ENCODE peak calls at places on chromosomes 5 and 9, in nine cellular contexts. One of them, this sample, is unnamed.

GRCh38 chr9:124894741-124895170 is 32.8 kb downstream of the ARPC5L start:
- DNase-seq in activated CD4-positive, alpha-beta T cell treated with anti-CD3 and anti-CD28 coated beads for 1 hour: no peak
- DNase-seq in left ventricle myocardium inferior: no peak
- DNase-seq in sigmoid colon: no peak
- DNase-seq in CD8-positive, alpha-beta T cell: peak
- DNase-seq in heart left ventricle: no peak
- DNase-seq in ovary: no peak
- DNase-seq in stimulated activated CD8-positive, alpha-beta memory T cell treated with anti-CD3 and anti-CD28 coated beads, Interleukin-12 subunit alpha, Interleukin-12 subunit beta, amount 100 ng/mL, for 1 hour: no peak
- DNase-seq in GDM1: peak
- DNase-seq in this sample: no peak

GRCh38 chr9:6414291-6414690 is 1.3 kb downstream of the UHRF2 start:
- DNase-seq in activated CD4-positive, alpha-beta T cell treated with anti-CD3 and anti-CD28 coated beads for 1 hour: no peak
- DNase-seq in left ventricle myocardium inferior: no peak
- DNase-seq in sigmoid colon: no peak
- DNase-seq in CD8-positive, alpha-beta T cell: no peak
- DNase-seq in heart left ventricle: no peak
- DNase-seq in ovary: no peak
- DNase-seq in stimulated activated CD8-positive, alpha-beta memory T cell treated with anti-CD3 and anti-CD28 coated beads, Interleukin-12 subunit alpha, Interleukin-12 subunit beta, amount 100 ng/mL, for 1 hour: no peak
- DNase-seq in GDM1: no peak
- DNase-seq in this sample: no peak

GRCh38 chr5:21823588-21823987 is 1029.6 kb downstream of the CDH12 start:
- DNase-seq in activated CD4-positive, alpha-beta T cell treated with anti-CD3 and anti-CD28 coated beads for 1 hour: no peak
- DNase-seq in left ventricle myocardium inferior: no peak
- DNase-seq in sigmoid colon: no peak
- DNase-seq in CD8-positive, alpha-beta T cell: no peak
- DNase-seq in heart left ventricle: no peak
- DNase-seq in ovary: no peak
- DNase-seq in stimulated activated CD8-positive, alpha-beta memory T cell treated with anti-CD3 and anti-CD28 coated beads, Interleukin-12 subunit alpha, Interleukin-12 subunit beta, amount 100 ng/mL, for 1 hour: no peak
- DNase-seq in GDM1: no peak
- DNase-seq in this sample: no peak

GRCh38 chr9:132411091-132411508 is 1.1 kb downstream of the CFAP77 start:
- DNase-seq in activated CD4-positive, alpha-beta T cell treated with anti-CD3 and anti-CD28 coated beads for 1 hour: peak
- DNase-seq in left ventricle myocardium inferior: peak
- DNase-seq in sigmoid colon: no peak
- DNase-seq in CD8-positive, alpha-beta T cell: peak
- DNase-seq in heart left ventricle: no peak
- DNase-seq in ovary: peak
- DNase-seq in stimulated activated CD8-positive, alpha-beta memory T cell treated with anti-CD3 and anti-CD28 coated beads, Interleukin-12 subunit alpha, Interleukin-12 subunit beta, amount 100 ng/mL, for 1 hour: peak
- DNase-seq in GDM1: no peak
- DNase-seq in this sample: no peak

GRCh38 chr5:78527925-78528324 is 120.6 kb downstream of the LHFPL2 start:
- DNase-seq in activated CD4-positive, alpha-beta T cell treated with anti-CD3 and anti-CD28 coated beads for 1 hour: no peak
- DNase-seq in left ventricle myocardium inferior: no peak
- DNase-seq in sigmoid colon: no peak
- DNase-seq in CD8-positive, alpha-beta T cell: no peak
- DNase-seq in heart left ventricle: no peak
- DNase-seq in ovary: no peak
- DNase-seq in stimulated activated CD8-positive, alpha-beta memory T cell treated with anti-CD3 and anti-CD28 coated beads, Interleukin-12 subunit alpha, Interleukin-12 subunit beta, amount 100 ng/mL, for 1 hour: no peak
- DNase-seq in GDM1: no peak
- DNase-seq in this sample: no peak

GRCh38 chr5:119070578-119070827 is 384 bp upstream of the DMXL1 start:
- DNase-seq in activated CD4-positive, alpha-beta T cell treated with anti-CD3 and anti-CD28 coated beads for 1 hour: no peak
- DNase-seq in left ventricle myocardium inferior: peak
- DNase-seq in sigmoid colon: no peak
- DNase-seq in CD8-positive, alpha-beta T cell: no peak
- DNase-seq in heart left ventricle: peak
- DNase-seq in ovary: no peak
- DNase-seq in stimulated activated CD8-positive, alpha-beta memory T cell treated with anti-CD3 and anti-CD28 coated beads, Interleukin-12 subunit alpha, Interleukin-12 subunit beta, amount 100 ng/mL, for 1 hour: no peak
- DNase-seq in GDM1: no peak
- DNase-seq in this sample: no peak

GRCh38 chr5:89901983-89902382 is 507.6 kb downstream of the CETN3 start:
- DNase-seq in activated CD4-positive, alpha-beta T cell treated with anti-CD3 and anti-CD28 coated beads for 1 hour: no peak
- DNase-seq in left ventricle myocardium inferior: no peak
- DNase-seq in sigmoid colon: peak
- DNase-seq in CD8-positive, alpha-beta T cell: no peak
- DNase-seq in heart left ventricle: no peak
- DNase-seq in ovary: no peak
- DNase-seq in stimulated activated CD8-positive, alpha-beta memory T cell treated with anti-CD3 and anti-CD28 coated beads, Interleukin-12 subunit alpha, Interleukin-12 subunit beta, amount 100 ng/mL, for 1 hour: no peak
- DNase-seq in GDM1: no peak
- DNase-seq in this sample: no peak

GRCh38 chr5:141330299-141331080 is at the start of gene PCDHGA1:
- DNase-seq in activated CD4-positive, alpha-beta T cell treated with anti-CD3 and anti-CD28 coated beads for 1 hour: no peak
- DNase-seq in left ventricle myocardium inferior: no peak
- DNase-seq in sigmoid colon: no peak
- DNase-seq in CD8-positive, alpha-beta T cell: peak
- DNase-seq in heart left ventricle: no peak
- DNase-seq in ovary: no peak
- DNase-seq in stimulated activated CD8-positive, alpha-beta memory T cell treated with anti-CD3 and anti-CD28 coated beads, Interleukin-12 subunit alpha, Interleukin-12 subunit beta, amount 100 ng/mL, for 1 hour: no peak
- DNase-seq in GDM1: no peak
- DNase-seq in this sample: no peak

GRCh38 chr5:3836528-3836927 is 240.9 kb downstream of the IRX1 start:
- DNase-seq in activated CD4-positive, alpha-beta T cell treated with anti-CD3 and anti-CD28 coated beads for 1 hour: no peak
- DNase-seq in left ventricle myocardium inferior: no peak
- DNase-seq in sigmoid colon: no peak
- DNase-seq in CD8-positive, alpha-beta T cell: no peak
- DNase-seq in heart left ventricle: no peak
- DNase-seq in ovary: no peak
- DNase-seq in stimulated activated CD8-positive, alpha-beta memory T cell treated with anti-CD3 and anti-CD28 coated beads, Interleukin-12 subunit alpha, Interleukin-12 subunit beta, amount 100 ng/mL, for 1 hour: no peak
- DNase-seq in GDM1: no peak
- DNase-seq in this sample: no peak

GRCh38 chr5:76104027-76104426 is 20.8 kb downstream of the SV2C start:
- DNase-seq in activated CD4-positive, alpha-beta T cell treated with anti-CD3 and anti-CD28 coated beads for 1 hour: no peak
- DNase-seq in left ventricle myocardium inferior: no peak
- DNase-seq in sigmoid colon: no peak
- DNase-seq in CD8-positive, alpha-beta T cell: no peak
- DNase-seq in heart left ventricle: no peak
- DNase-seq in ovary: no peak
- DNase-seq in stimulated activated CD8-positive, alpha-beta memory T cell treated with anti-CD3 and anti-CD28 coated beads, Interleukin-12 subunit alpha, Interleukin-12 subunit beta, amount 100 ng/mL, for 1 hour: no peak
- DNase-seq in GDM1: no peak
- DNase-seq in this sample: no peak

GRCh38 chr9:34310205-34310604 is 18.9 kb downstream of the KIF24 start:
- DNase-seq in activated CD4-positive, alpha-beta T cell treated with anti-CD3 and anti-CD28 coated beads for 1 hour: no peak
- DNase-seq in left ventricle myocardium inferior: no peak
- DNase-seq in sigmoid colon: no peak
- DNase-seq in CD8-positive, alpha-beta T cell: no peak
- DNase-seq in heart left ventricle: no peak
- DNase-seq in ovary: no peak
- DNase-seq in stimulated activated CD8-positive, alpha-beta memory T cell treated with anti-CD3 and anti-CD28 coated beads, Interleukin-12 subunit alpha, Interleukin-12 subunit beta, amount 100 ng/mL, for 1 hour: no peak
- DNase-seq in GDM1: no peak
- DNase-seq in this sample: no peak

GRCh38 chr5:101977729-101978345 is 318.2 kb downstream of the SLCO4C1 start:
- DNase-seq in activated CD4-positive, alpha-beta T cell treated with anti-CD3 and anti-CD28 coated beads for 1 hour: no peak
- DNase-seq in left ventricle myocardium inferior: no peak
- DNase-seq in sigmoid colon: no peak
- DNase-seq in CD8-positive, alpha-beta T cell: no peak
- DNase-seq in heart left ventricle: no peak
- DNase-seq in ovary: no peak
- DNase-seq in stimulated activated CD8-positive, alpha-beta memory T cell treated with anti-CD3 and anti-CD28 coated beads, Interleukin-12 subunit alpha, Interleukin-12 subunit beta, amount 100 ng/mL, for 1 hour: no peak
- DNase-seq in GDM1: peak
- DNase-seq in this sample: peak

GRCh38 chr5:34563951-34564705 is 92.0 kb upstream of the RAI14 start:
- DNase-seq in activated CD4-positive, alpha-beta T cell treated with anti-CD3 and anti-CD28 coated beads for 1 hour: no peak
- DNase-seq in left ventricle myocardium inferior: peak
- DNase-seq in sigmoid colon: no peak
- DNase-seq in CD8-positive, alpha-beta T cell: no peak
- DNase-seq in heart left ventricle: no peak
- DNase-seq in ovary: peak
- DNase-seq in stimulated activated CD8-positive, alpha-beta memory T cell treated with anti-CD3 and anti-CD28 coated beads, Interleukin-12 subunit alpha, Interleukin-12 subunit beta, amount 100 ng/mL, for 1 hour: no peak
- DNase-seq in GDM1: no peak
- DNase-seq in this sample: no peak

GRCh38 chr9:126609711-126610388 is 3.9 kb upstream of the LMX1B start:
- DNase-seq in activated CD4-positive, alpha-beta T cell treated with anti-CD3 and anti-CD28 coated beads for 1 hour: no peak
- DNase-seq in left ventricle myocardium inferior: no peak
- DNase-seq in sigmoid colon: no peak
- DNase-seq in CD8-positive, alpha-beta T cell: no peak
- DNase-seq in heart left ventricle: no peak
- DNase-seq in ovary: no peak
- DNase-seq in stimulated activated CD8-positive, alpha-beta memory T cell treated with anti-CD3 and anti-CD28 coated beads, Interleukin-12 subunit alpha, Interleukin-12 subunit beta, amount 100 ng/mL, for 1 hour: no peak
- DNase-seq in GDM1: no peak
- DNase-seq in this sample: no peak

GRCh38 chr5:143536364-143536763 is 132.9 kb upstream of the NR3C1 start:
- DNase-seq in activated CD4-positive, alpha-beta T cell treated with anti-CD3 and anti-CD28 coated beads for 1 hour: no peak
- DNase-seq in left ventricle myocardium inferior: no peak
- DNase-seq in sigmoid colon: no peak
- DNase-seq in CD8-positive, alpha-beta T cell: no peak
- DNase-seq in heart left ventricle: peak
- DNase-seq in ovary: no peak
- DNase-seq in stimulated activated CD8-positive, alpha-beta memory T cell treated with anti-CD3 and anti-CD28 coated beads, Interleukin-12 subunit alpha, Interleukin-12 subunit beta, amount 100 ng/mL, for 1 hour: no peak
- DNase-seq in GDM1: no peak
- DNase-seq in this sample: no peak

GRCh38 chr5:173781432-173781825 is 106.7 kb upstream of the CPEB4 start:
- DNase-seq in activated CD4-positive, alpha-beta T cell treated with anti-CD3 and anti-CD28 coated beads for 1 hour: no peak
- DNase-seq in left ventricle myocardium inferior: no peak
- DNase-seq in sigmoid colon: no peak
- DNase-seq in CD8-positive, alpha-beta T cell: no peak
- DNase-seq in heart left ventricle: no peak
- DNase-seq in ovary: no peak
- DNase-seq in stimulated activated CD8-positive, alpha-beta memory T cell treated with anti-CD3 and anti-CD28 coated beads, Interleukin-12 subunit alpha, Interleukin-12 subunit beta, amount 100 ng/mL, for 1 hour: no peak
- DNase-seq in GDM1: no peak
- DNase-seq in this sample: no peak

GRCh38 chr9:96270236-96270635 is 31.7 kb downstream of the HSD17B3 start:
- DNase-seq in activated CD4-positive, alpha-beta T cell treated with anti-CD3 and anti-CD28 coated beads for 1 hour: no peak
- DNase-seq in left ventricle myocardium inferior: no peak
- DNase-seq in sigmoid colon: no peak
- DNase-seq in CD8-positive, alpha-beta T cell: no peak
- DNase-seq in heart left ventricle: no peak
- DNase-seq in ovary: no peak
- DNase-seq in stimulated activated CD8-positive, alpha-beta memory T cell treated with anti-CD3 and anti-CD28 coated beads, Interleukin-12 subunit alpha, Interleukin-12 subunit beta, amount 100 ng/mL, for 1 hour: no peak
- DNase-seq in GDM1: no peak
- DNase-seq in this sample: no peak

GRCh38 chr5:55154893-55155292 is 5.1 kb upstream of the GPX8 start:
- DNase-seq in activated CD4-positive, alpha-beta T cell treated with anti-CD3 and anti-CD28 coated beads for 1 hour: no peak
- DNase-seq in left ventricle myocardium inferior: no peak
- DNase-seq in sigmoid colon: no peak
- DNase-seq in CD8-positive, alpha-beta T cell: no peak
- DNase-seq in heart left ventricle: no peak
- DNase-seq in ovary: no peak
- DNase-seq in stimulated activated CD8-positive, alpha-beta memory T cell treated with anti-CD3 and anti-CD28 coated beads, Interleukin-12 subunit alpha, Interleukin-12 subunit beta, amount 100 ng/mL, for 1 hour: no peak
- DNase-seq in GDM1: no peak
- DNase-seq in this sample: no peak

GRCh38 chr5:174723979-174724483 is 351 bp upstream of the MSX2 start:
- DNase-seq in activated CD4-positive, alpha-beta T cell treated with anti-CD3 and anti-CD28 coated beads for 1 hour: no peak
- DNase-seq in left ventricle myocardium inferior: no peak
- DNase-seq in sigmoid colon: peak
- DNase-seq in CD8-positive, alpha-beta T cell: no peak
- DNase-seq in heart left ventricle: no peak
- DNase-seq in ovary: no peak
- DNase-seq in stimulated activated CD8-positive, alpha-beta memory T cell treated with anti-CD3 and anti-CD28 coated beads, Interleukin-12 subunit alpha, Interleukin-12 subunit beta, amount 100 ng/mL, for 1 hour: no peak
- DNase-seq in GDM1: no peak
- DNase-seq in this sample: no peak

This sample was measured in CMK.